ENCODE peak calls at places on chromosomes 1 and 21, in six cellular contexts. K, J, V, Y, F and B are unnamed samples.

GRCh38 chr21:16912075-16912474 is 600.8 kb upstream of the CXADR start:
- DNase-seq in K (peak; percentile 45), J (no peak), V (no peak), Y (no peak), F (no peak), B (no peak)

GRCh38 chr1:1175221-1176062 is 1.8 kb downstream of the TTLL10 start:
- DNase-seq in K (no peak), J (no peak), V (no peak), Y (no peak), F (no peak), B (no peak)

GRCh38 chr1:237042467-237042891 is 495 bp downstream of the RYR2 start:
- DNase-seq in K (no peak), J (no peak), V (no peak), Y (no peak), F (no peak), B (peak; percentile 3)

GRCh38 chr1:209439828-209440227 is 143.7 kb upstream of the CAMK1G start:
- DNase-seq in K (no peak), J (no peak), V (no peak), Y (no peak), F (no peak), B (no peak)

GRCh38 chr1:8025061-8025670 is 943 bp downstream of the ERRFI1 start:
- DNase-seq in K (peak; percentile 47), J (no peak), V (no peak), Y (no peak), F (no peak), B (no peak)

GRCh38 chr1:46152021-46152420 is 19.6 kb upstream of the PIK3R3 start:
- DNase-seq in K (peak; percentile 31), J (no peak), V (no peak), Y (no peak), F (no peak), B (no peak)

GRCh38 chr21:42208801-42209490 is 10.0 kb upstream of the ABCG1 start:
- DNase-seq in K (no peak), J (peak; percentile 61), V (no peak), Y (no peak), F (no peak), B (no peak)

GRCh38 chr21:44467859-44468195 is 12.5 kb downstream of the LRRC3 start:
- DNase-seq in K (no peak), J (peak; percentile 71), V (no peak), Y (no peak), F (no peak), B (no peak)

GRCh38 chr1:193181526-193181925 is 4.9 kb downstream of the B3GALT2 start:
- DNase-seq in K (no peak), J (no peak), V (no peak), Y (no peak), F (no peak), B (no peak)

GRCh38 chr1:51415963-51416362 is 85.6 kb upstream of the TTC39A start:
- DNase-seq in K (no peak), J (no peak), V (no peak), Y (no peak), F (peak; percentile 19), B (no peak)

GRCh38 chr1:59985901-59986735 is 59.5 kb upstream of the CYP2J2 start:
- DNase-seq in K (peak; percentile 12), J (no peak), V (no peak), Y (no peak), F (peak; percentile 64), B (no peak)

GRCh38 chr1:39666772-39667171 is 5.1 kb downstream of the NT5C1A start:
- DNase-seq in K (no peak), J (no peak), V (no peak), Y (no peak), F (no peak), B (no peak)

GRCh38 chr1:4170953-4171352 is 270.9 kb upstream of the C1orf174 start:
- DNase-seq in K (no peak), J (peak; percentile 63), V (no peak), Y (no peak), F (no peak), B (no peak)

GRCh38 chr1:4173731-4174130 is 273.7 kb upstream of the C1orf174 start:
- DNase-seq in K (no peak), J (peak; percentile 55), V (peak; percentile 40), Y (no peak), F (no peak), B (no peak)

GRCh38 chr1:4174291-4175200 is 274.5 kb upstream of the C1orf174 start:
- DNase-seq in K (no peak), J (peak; percentile 70), V (peak; percentile 56), Y (no peak), F (no peak), B (no peak)

GRCh38 chr1:4171480-4172450 is 271.7 kb upstream of the C1orf174 start:
- DNase-seq in K (no peak), J (peak; percentile 67), V (peak; percentile 64), Y (no peak), F (no peak), B (no peak)

DNA sequence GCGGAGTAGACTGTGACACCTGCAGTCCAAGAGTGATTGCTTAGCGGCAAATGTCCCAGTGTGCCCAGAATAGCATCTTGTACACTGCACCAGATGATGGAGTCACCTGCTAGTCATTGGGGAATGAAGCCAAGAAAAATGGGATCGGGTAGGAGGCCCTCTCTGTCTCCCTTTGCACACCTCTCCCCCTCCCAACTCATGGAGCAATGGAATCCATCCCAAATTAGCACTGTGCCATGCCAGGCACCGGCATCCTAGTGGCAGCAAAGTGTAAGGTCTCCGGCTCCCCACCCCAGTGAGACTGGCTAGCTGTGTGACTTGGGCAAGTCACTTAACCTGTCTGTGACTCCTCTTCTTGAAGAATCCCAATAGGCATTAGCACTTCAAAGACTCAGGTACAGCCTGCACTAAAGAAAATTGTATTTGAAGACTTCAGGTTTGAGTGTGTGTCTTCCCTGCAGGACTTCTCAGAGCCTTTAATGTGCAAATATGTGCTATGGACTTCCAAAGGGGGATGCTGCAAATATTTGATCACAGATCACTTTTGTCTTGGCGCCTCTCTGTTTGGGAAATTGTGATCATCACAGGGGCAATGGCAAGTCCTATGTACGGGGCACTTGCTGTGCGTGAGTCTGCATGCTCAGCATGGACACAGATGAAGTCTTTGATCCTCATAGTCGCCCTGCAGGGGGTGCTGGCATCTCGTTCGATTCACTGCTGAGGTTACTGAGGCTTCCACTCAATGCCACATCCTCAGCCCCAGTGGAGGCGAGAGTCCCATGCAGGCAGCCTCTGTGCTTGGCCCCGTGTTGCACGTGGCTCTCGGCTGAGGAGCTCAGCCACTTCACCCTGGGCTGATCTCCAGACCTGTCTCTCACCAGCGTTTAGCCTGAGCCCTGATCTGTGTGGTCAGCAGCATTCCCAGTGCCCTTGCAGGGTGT is 272.9 kb upstream of the C1orf174 start:
- DNase-seq in K (no peak), J (peak; percentile 53), V (peak; percentile 61), Y (no peak), F (peak; percentile 11), B (peak; percentile 9)
- TF ChIP-seq CTCF in K (no peak), J (no peak), V (peak; percentile 44), Y (peak; percentile 38), F (peak; percentile 13), B (no peak)

GRCh38 chr1:228233136-228233535 is 25.3 kb downstream of the OBSCN start:
- DNase-seq in K (no peak), J (no peak), V (no peak), Y (no peak), F (no peak), B (no peak)

GRCh38 chr1:228238007-228238406 is 30.2 kb downstream of the OBSCN start:
- DNase-seq in K (no peak), J (no peak), V (no peak), Y (no peak), F (no peak), B (no peak)

GRCh38 chr1:228238461-228238860 is 30.6 kb downstream of the OBSCN start:
- DNase-seq in K (no peak), J (no peak), V (no peak), Y (no peak), F (no peak), B (no peak)

GRCh38 chr1:228240411-228241240 is 32.8 kb downstream of the OBSCN start:
- DNase-seq in K (no peak), J (no peak), V (peak; percentile 63), Y (no peak), F (no peak), B (no peak)

DNA sequence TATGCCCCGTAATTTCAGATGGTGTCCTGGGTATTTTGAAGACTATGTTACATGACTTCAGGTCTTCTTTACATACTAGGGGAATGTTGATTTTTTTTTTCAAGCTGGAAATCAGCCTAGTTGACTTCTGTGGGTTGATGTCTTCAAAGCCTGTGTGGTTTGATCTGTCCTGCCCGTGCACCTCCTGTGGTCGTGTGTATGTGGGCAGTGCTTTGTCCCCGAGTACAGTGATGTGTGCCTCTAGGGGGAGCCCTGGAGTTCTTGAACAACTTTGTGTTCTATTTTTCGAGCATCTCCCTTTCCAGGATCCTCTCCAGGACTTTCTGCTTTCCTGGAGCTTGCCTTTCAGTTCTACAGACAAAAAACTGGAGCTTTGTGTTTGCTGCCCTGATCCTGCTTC is 28.9 kb downstream of the OBSCN start:
- DNase-seq in K (peak; percentile 69), J (no peak), V (peak; percentile 60), Y (no peak), F (peak; percentile 58), B (peak; percentile 45)
- TF ChIP-seq CTCF in K (peak; percentile 73), J (no peak), V (peak; percentile 63), Y (peak; percentile 57), F (peak; percentile 64), B (peak; percentile 52)

GRCh38 chr1:214208525-214208924 is 72.4 kb upstream of the SMYD2 start:
- DNase-seq in K (no peak), J (no peak), V (no peak), Y (no peak), F (no peak), B (no peak)

GRCh38 chr1:214213136-214213535 is 67.8 kb upstream of the SMYD2 start:
- DNase-seq in K (peak; percentile 5), J (no peak), V (no peak), Y (no peak), F (no peak), B (no peak)

GRCh38 chr1:214205053-214205452 is 75.9 kb upstream of the SMYD2 start:
- DNase-seq in K (no peak), J (no peak), V (no peak), Y (no peak), F (no peak), B (no peak)

GRCh38 chr1:214214851-214215250 is 66.1 kb upstream of the SMYD2 start:
- DNase-seq in K (no peak), J (no peak), V (no peak), Y (no peak), F (no peak), B (no peak)

GRCh38 chr1:214209260-214209808 is 71.6 kb upstream of the SMYD2 start:
- DNase-seq in K (no peak), J (no peak), V (no peak), Y (no peak), F (no peak), B (no peak)
- TF ChIP-seq CTCF in K (no peak), J (no peak), V (no peak), Y (no peak), F (no peak), B (no peak)

GRCh38 chr1:161506336-161507223 is 1.3 kb downstream of the FCGR2A start:
- DNase-seq in K (peak; percentile 65), J (no peak), V (no peak), Y (no peak), F (peak; percentile 73), B (no peak)

GRCh38 chr1:161505892-161506173 is 576 bp downstream of the FCGR2A start:
- DNase-seq in K (no peak), J (no peak), V (no peak), Y (no peak), F (no peak), B (no peak)

GRCh38 chr1:161511018-161511755 is 5.9 kb downstream of the FCGR2A start:
- DNase-seq in K (peak; percentile 26), J (no peak), V (no peak), Y (no peak), F (no peak), B (no peak)

GRCh38 chr1:161511756-161512060 is 6.5 kb downstream of the FCGR2A start:
- DNase-seq in K (no peak), J (no peak), V (no peak), Y (no peak), F (no peak), B (no peak)

GRCh38 chr1:161510477-161510876 is 5.2 kb downstream of the FCGR2A start:
- DNase-seq in K (no peak), J (no peak), V (no peak), Y (no peak), F (no peak), B (no peak)
- TF ChIP-seq CTCF in K (no peak), J (no peak), V (no peak), Y (no peak), F (no peak), B (no peak)